ENCODE peak calls at places on chromosomes 16 and 17, in seven cellular contexts. V is GM23248, B is mammary epithelial cell, S is neuronal stem cell, G is fibroblast of lung, N is IMR-90, F is HCT116. W is an unnamed sample.

GRCh38 chr17:36592711-36593321 is 1.1 kb downstream of the DHRS11 start:
- DNase-seq in V (no peak), F (no peak), S (no peak), N (no peak), B (no peak), G (no peak), W (no peak)

GRCh38 chr17:57875109-57876022 is 25.5 kb upstream of the MRPS23 start:
- DNase-seq in G (peak; percentile 99), N (peak; percentile 99), B (peak; percentile 91), S (peak; percentile 56), F (peak; percentile 90), V (peak; percentile 98), W (no peak)

GRCh38 chr16:22311520-22311919 is 14.3 kb downstream of the POLR3E start:
- DNase-seq in G (no peak), F (no peak), B (no peak), N (no peak), S (no peak), V (no peak), W (no peak)

GRCh38 chr17:33739714-33740113 is 446.6 kb upstream of the ASIC2 start:
- DNase-seq in G (no peak), B (no peak), N (no peak), F (no peak), V (no peak), S (no peak), W (no peak)

GRCh38 chr16:68031951-68032350 is 8.9 kb downstream of the DUS2 start:
- DNase-seq in G (peak; percentile 29), B (peak; percentile 69), S (no peak), N (no peak), F (peak; percentile 36), V (peak; percentile 25), W (peak; percentile 88)

GRCh38 chr16:9808210-9808609 is 374.0 kb downstream of the GRIN2A start:
- DNase-seq in S (no peak), V (no peak), G (no peak), F (no peak), B (no peak), N (no peak), W (no peak)

GRCh38 chr16:3674513-3675295 is 20.2 kb downstream of the DNASE1 start:
- DNase-seq in G (no peak), S (no peak), V (no peak), N (no peak), B (no peak), F (no peak), W (no peak)

GRCh38 chr16:47081113-47081512 is 62.6 kb downstream of the NETO2 start:
- DNase-seq in B (no peak), V (no peak), G (no peak), N (no peak), S (no peak), F (no peak), W (no peak)

GRCh38 chr17:35050170-35050569 is 13.3 kb downstream of the RFFL start:
- DNase-seq in N (no peak), B (no peak), V (no peak), F (no peak), S (no peak), G (no peak), W (no peak)

GRCh38 chr17:2423271-2423670 is 22.4 kb upstream of the MNT start:
- DNase-seq in G (no peak), F (no peak), N (no peak), B (peak; percentile 97), V (no peak), S (no peak), W (no peak)

GRCh38 chr17:78252111-78252634 is 20.7 kb downstream of the TMEM235 start:
- DNase-seq in F (no peak), G (no peak), B (no peak), S (no peak), V (no peak), N (no peak), W (no peak)
- H3K9ac ChIP-seq in F (no peak overlapping the region), G (no peak overlapping the region), B (no peak overlapping the region), S (no peak overlapping the region), V (no peak overlapping the region), N (no peak overlapping the region), W (no peak overlapping the region)

DNA sequence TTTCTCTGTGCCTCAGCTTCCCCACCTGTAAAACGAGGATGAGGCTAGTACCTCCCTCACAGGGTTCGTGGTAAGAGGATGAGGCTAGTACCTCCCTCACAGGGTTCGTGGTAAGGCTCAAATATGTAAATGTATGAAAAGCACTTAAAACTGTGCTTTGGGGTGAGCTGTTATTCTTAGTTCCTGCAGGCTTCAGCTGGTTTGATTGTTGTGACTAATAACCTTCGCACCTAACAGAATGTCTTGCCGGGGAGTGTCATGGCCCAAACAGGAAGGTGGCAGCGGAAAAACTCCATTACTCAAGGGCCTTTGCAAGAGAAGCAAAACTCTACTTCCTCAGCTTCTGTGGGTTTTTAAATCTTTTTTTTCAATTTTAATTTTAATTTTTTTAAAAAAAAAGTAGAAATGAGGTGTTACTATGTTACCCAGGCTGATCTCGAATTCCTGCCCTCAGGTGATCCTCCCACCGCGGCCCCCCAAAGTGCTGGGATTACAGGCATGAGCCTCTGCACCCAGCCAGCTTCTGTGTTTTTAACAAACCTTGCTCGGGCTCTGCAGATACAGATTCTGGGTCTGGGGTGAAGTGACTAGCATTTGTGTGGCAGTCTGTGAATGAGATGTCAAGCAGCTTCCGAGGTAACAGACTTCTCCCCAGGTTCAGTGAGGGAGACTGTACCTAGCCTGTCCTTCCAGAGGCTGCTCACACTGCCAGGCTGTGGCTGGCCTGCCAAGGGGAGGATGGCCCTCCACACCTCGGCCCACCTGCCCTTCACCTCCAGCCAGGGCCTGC is 103.0 kb downstream of the RAB11FIP4 start:
- DNase-seq in G (no peak), V (no peak), B (peak; percentile 67), N (no peak), F (no peak), S (no peak), W (peak; percentile 71)
- H3K4me3 ChIP-seq in G (no peak overlapping the region), V (no peak overlapping the region), B (no peak overlapping the region), N (no peak overlapping the region), F (no peak overlapping the region), S (no peak overlapping the region), W (no peak overlapping the region)

DNA sequence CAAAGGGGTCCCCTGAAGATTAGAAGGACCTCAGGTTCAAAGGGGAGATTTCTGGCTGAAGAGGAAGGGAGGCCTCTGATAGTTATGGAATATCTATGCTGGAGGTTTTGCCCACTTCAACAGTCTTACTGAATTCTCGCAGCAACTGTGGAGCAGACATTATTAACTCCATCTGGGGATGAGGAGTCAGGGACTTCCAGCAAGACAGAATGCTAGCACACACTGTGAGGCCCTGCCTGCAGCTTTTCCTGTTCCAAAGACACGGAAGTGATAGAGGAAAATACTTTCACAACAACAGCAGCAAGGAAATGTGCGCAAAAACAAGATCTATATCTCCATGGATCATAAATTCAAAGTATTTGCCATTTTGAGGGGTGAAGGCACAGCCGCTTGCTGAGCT is 72.8 kb downstream of the RPH3AL start:
- DNase-seq in G (no peak), S (no peak), N (no peak), B (no peak), V (no peak), F (no peak), W (no peak)
- H3K27ac ChIP-seq in G (no peak overlapping the region), S (no peak overlapping the region), N (no peak overlapping the region), B (no peak overlapping the region), V (no peak overlapping the region), F (no peak overlapping the region), W (no peak overlapping the region)

DNA sequence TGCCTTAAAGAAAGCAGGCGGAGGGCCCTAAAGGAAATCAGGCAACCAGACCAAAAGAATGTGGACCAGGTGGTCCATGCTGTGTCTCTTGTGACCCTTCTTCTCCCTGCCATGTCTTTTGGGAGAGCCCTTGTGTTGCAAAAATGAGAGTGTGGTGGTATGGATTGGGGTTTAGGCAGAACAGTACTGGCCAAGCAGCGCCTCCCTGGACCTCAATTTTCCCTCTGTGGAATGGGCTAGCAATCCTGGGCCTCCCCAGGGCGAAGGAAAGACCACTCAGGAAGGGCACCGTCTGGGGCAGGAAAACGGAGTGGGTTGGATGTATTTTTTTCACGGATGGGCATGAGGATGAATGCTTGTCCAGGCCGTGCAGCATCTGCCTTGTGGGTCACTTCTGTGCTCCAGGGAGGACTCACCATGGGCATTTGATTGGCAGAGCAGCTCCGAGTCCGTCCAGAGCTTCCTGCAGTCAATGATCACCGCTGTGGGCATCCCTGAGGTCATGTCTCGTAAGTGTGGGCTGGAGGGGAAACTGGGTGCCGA is 7.6 kb upstream of the NLRC5 start:
- DNase-seq in N (no peak), B (no peak), G (no peak), S (no peak), V (no peak), F (no peak), W (no peak)
- H3K9ac ChIP-seq in N (no peak overlapping the region), B (no peak overlapping the region), G (no peak overlapping the region), S (no peak overlapping the region), V (no peak overlapping the region), F (no peak overlapping the region), W (no peak overlapping the region)

DNA sequence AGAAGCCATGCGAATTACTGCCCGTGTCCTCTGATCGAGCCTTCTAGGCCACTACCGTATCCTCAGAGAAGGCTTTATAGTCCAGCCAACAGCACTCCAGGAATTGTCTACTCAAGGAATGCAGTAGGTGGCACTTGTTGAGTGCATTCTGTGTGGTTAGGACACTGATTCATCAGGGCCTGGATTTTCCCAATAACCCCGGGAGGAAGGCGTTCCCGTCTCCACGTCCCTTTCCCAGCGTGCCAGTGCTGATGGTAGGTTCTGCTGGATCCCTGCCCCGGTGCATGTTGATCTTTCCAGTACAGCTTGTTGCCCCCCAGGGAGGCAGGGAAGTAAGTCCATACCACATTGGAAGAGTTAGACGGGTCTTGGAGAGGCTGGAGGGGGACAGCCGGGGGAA is 122.2 kb downstream of the RPTOR start:
- DNase-seq in N (no peak), G (peak; percentile 34), S (no peak), V (no peak), F (no peak), B (no peak), W (no peak)
- H3K4me3 ChIP-seq in N (no peak overlapping the region), G (no peak overlapping the region), S (no peak overlapping the region), V (no peak overlapping the region), F (no peak overlapping the region), B (no peak overlapping the region), W (no peak overlapping the region)

GRCh38 chr17:1039119-1039507 is 42.2 kb downstream of the TIMM22 start:
- DNase-seq in G (no peak), S (no peak), F (no peak), B (no peak), V (no peak), N (no peak), W (no peak)
- H3K27ac ChIP-seq in G (no peak overlapping the region), S (no peak overlapping the region), F (no peak overlapping the region), B (no peak overlapping the region), V (no peak overlapping the region), N (no peak overlapping the region), W (no peak overlapping the region)